ENCODE peak calls at places on chromosomes 6 and 20, in four cellular contexts. Z, O, J and X are unnamed samples.

GRCh38 chr6:18148304-18149025 is 6.4 kb downstream of the TPMT start:
- DNase-seq in Z (no peak), O (no peak), J (peak; percentile 67), X (no peak)

GRCh38 chr6:30646450-30647038 is 389 bp upstream of the C6orf136 start:
- DNase-seq in Z (peak; percentile 41), O (peak; percentile 93), J (no peak), X (peak; percentile 79)

GRCh38 chr6:42821846-42822245 is 40.0 kb downstream of the BICRAL start:
- DNase-seq in Z (no peak), O (no peak), J (no peak), X (no peak)

GRCh38 chr6:5638666-5639065 is 368.1 kb downstream of the NRN1 start:
- DNase-seq in Z (no peak), O (no peak), J (no peak), X (no peak)

GRCh38 chr6:37547564-37548061 is 47.9 kb upstream of the CCDC167 start:
- DNase-seq in Z (no peak), O (no peak), J (peak; percentile 33), X (no peak)

GRCh38 chr6:68559716-68560115 is 75.4 kb upstream of the ADGRB3 start:
- DNase-seq in Z (peak; percentile 56), O (no peak), J (no peak), X (no peak)

GRCh38 chr6:106199998-106200397 is 113.9 kb downstream of the PRDM1 start:
- DNase-seq in Z (no peak), O (no peak), J (no peak), X (no peak)

GRCh38 chr20:23143098-23143497 is 57.0 kb upstream of the CD93 start:
- DNase-seq in Z (peak; percentile 31), O (no peak), J (peak; percentile 75), X (no peak)

GRCh38 chr6:106642476-106642875 is 13.1 kb downstream of the QRSL1 start:
- DNase-seq in Z (no peak), O (no peak), J (no peak), X (no peak)

GRCh38 chr20:25277051-25277801 is 29.3 kb downstream of the PYGB start:
- DNase-seq in Z (no peak), O (no peak), J (no peak), X (no peak)

GRCh38 chr6:159826968-159827647 is 27.0 kb downstream of the PNLDC1 start:
- DNase-seq in Z (no peak), O (no peak), J (no peak), X (no peak)

GRCh38 chr6:93124226-93124625 is 295.1 kb downstream of the EPHA7 start:
- DNase-seq in Z (no peak), O (no peak), J (no peak), X (no peak)